ENCODE peak calls at places on chromosomes 13 and 19, in five cellular contexts. One of them, this sample, is unnamed.

GRCh38 chr19:18464646-18465045 is 26.7 kb upstream of the ISYNA1 start:
- DNase-seq in stimulated activated CD4-positive, alpha-beta T cell treated with anti-CD3 and anti-CD28 coated beads, Interleukin-12 subunit alpha, Interleukin-12 subunit beta, amount 100 ng/mL, for 4 hours: no peak
- DNase-seq in Caco-2: no peak
- DNase-seq in NCI-H1092: peak; percentile 94
- DNase-seq in amygdala: peak; percentile 58
- DNase-seq in this sample: peak; percentile 44

GRCh38 chr19:58170860-58171259 is 12.0 kb upstream of the ZNF274 start:
- DNase-seq in stimulated activated CD4-positive, alpha-beta T cell treated with anti-CD3 and anti-CD28 coated beads, Interleukin-12 subunit alpha, Interleukin-12 subunit beta, amount 100 ng/mL, for 4 hours: no peak
- DNase-seq in Caco-2: no peak
- DNase-seq in NCI-H1092: no peak
- DNase-seq in amygdala: no peak
- DNase-seq in this sample: no peak

GRCh38 chr19:55117636-55118391 is at the start of gene PPP1R12C:
- DNase-seq in stimulated activated CD4-positive, alpha-beta T cell treated with anti-CD3 and anti-CD28 coated beads, Interleukin-12 subunit alpha, Interleukin-12 subunit beta, amount 100 ng/mL, for 4 hours: peak; percentile 97
- DNase-seq in Caco-2: peak; percentile 99
- DNase-seq in NCI-H1092: peak; percentile 92
- DNase-seq in amygdala: peak; percentile 96
- DNase-seq in this sample: peak; percentile 98

GRCh38 chr13:59394526-59394925 is 769.2 kb downstream of the DIAPH3 start:
- DNase-seq in stimulated activated CD4-positive, alpha-beta T cell treated with anti-CD3 and anti-CD28 coated beads, Interleukin-12 subunit alpha, Interleukin-12 subunit beta, amount 100 ng/mL, for 4 hours: no peak
- DNase-seq in Caco-2: no peak
- DNase-seq in NCI-H1092: no peak
- DNase-seq in amygdala: no peak
- DNase-seq in this sample: no peak

GRCh38 chr19:41299755-41300089 is 10.2 kb upstream of the CCDC97 start:
- DNase-seq in stimulated activated CD4-positive, alpha-beta T cell treated with anti-CD3 and anti-CD28 coated beads, Interleukin-12 subunit alpha, Interleukin-12 subunit beta, amount 100 ng/mL, for 4 hours: no peak
- DNase-seq in Caco-2: no peak
- DNase-seq in NCI-H1092: no peak
- DNase-seq in amygdala: no peak
- DNase-seq in this sample: no peak

GRCh38 chr19:6719540-6719861 is 949 bp downstream of the C3 start:
- DNase-seq in stimulated activated CD4-positive, alpha-beta T cell treated with anti-CD3 and anti-CD28 coated beads, Interleukin-12 subunit alpha, Interleukin-12 subunit beta, amount 100 ng/mL, for 4 hours: no peak
- DNase-seq in Caco-2: no peak
- DNase-seq in NCI-H1092: no peak
- DNase-seq in amygdala: no peak
- DNase-seq in this sample: no peak

GRCh38 chr13:102556806-102557205 is 40.0 kb upstream of the TPP2 start:
- DNase-seq in stimulated activated CD4-positive, alpha-beta T cell treated with anti-CD3 and anti-CD28 coated beads, Interleukin-12 subunit alpha, Interleukin-12 subunit beta, amount 100 ng/mL, for 4 hours: no peak
- DNase-seq in Caco-2: no peak
- DNase-seq in NCI-H1092: no peak
- DNase-seq in amygdala: no peak
- DNase-seq in this sample: no peak

GRCh38 chr13:100195568-100195967 is 106.7 kb downstream of the PCCA start:
- DNase-seq in stimulated activated CD4-positive, alpha-beta T cell treated with anti-CD3 and anti-CD28 coated beads, Interleukin-12 subunit alpha, Interleukin-12 subunit beta, amount 100 ng/mL, for 4 hours: no peak
- DNase-seq in Caco-2: no peak
- DNase-seq in NCI-H1092: no peak
- DNase-seq in amygdala: no peak
- DNase-seq in this sample: no peak

GRCh38 chr13:31518666-31519065 is 220.7 kb upstream of the RXFP2 start:
- DNase-seq in stimulated activated CD4-positive, alpha-beta T cell treated with anti-CD3 and anti-CD28 coated beads, Interleukin-12 subunit alpha, Interleukin-12 subunit beta, amount 100 ng/mL, for 4 hours: no peak
- DNase-seq in Caco-2: no peak
- DNase-seq in NCI-H1092: no peak
- DNase-seq in amygdala: no peak
- DNase-seq in this sample: no peak

GRCh38 chr13:50358715-50359367 is 343.6 kb downstream of the KCNRG start:
- DNase-seq in stimulated activated CD4-positive, alpha-beta T cell treated with anti-CD3 and anti-CD28 coated beads, Interleukin-12 subunit alpha, Interleukin-12 subunit beta, amount 100 ng/mL, for 4 hours: no peak
- DNase-seq in Caco-2: no peak
- DNase-seq in NCI-H1092: no peak
- DNase-seq in amygdala: no peak
- DNase-seq in this sample: no peak

GRCh38 chr13:51826606-51827005 is 18.4 kb downstream of the TMEM272 start:
- DNase-seq in stimulated activated CD4-positive, alpha-beta T cell treated with anti-CD3 and anti-CD28 coated beads, Interleukin-12 subunit alpha, Interleukin-12 subunit beta, amount 100 ng/mL, for 4 hours: no peak
- DNase-seq in Caco-2: no peak
- DNase-seq in NCI-H1092: no peak
- DNase-seq in amygdala: no peak
- DNase-seq in this sample: no peak

GRCh38 chr13:24161980-24162517 is 1.5 kb downstream of the SPATA13 start:
- DNase-seq in stimulated activated CD4-positive, alpha-beta T cell treated with anti-CD3 and anti-CD28 coated beads, Interleukin-12 subunit alpha, Interleukin-12 subunit beta, amount 100 ng/mL, for 4 hours: no peak
- DNase-seq in Caco-2: no peak
- DNase-seq in NCI-H1092: no peak
- DNase-seq in amygdala: no peak
- DNase-seq in this sample: no peak

GRCh38 chr19:40592170-40592569 is 9.0 kb upstream of the LTBP4 start:
- DNase-seq in stimulated activated CD4-positive, alpha-beta T cell treated with anti-CD3 and anti-CD28 coated beads, Interleukin-12 subunit alpha, Interleukin-12 subunit beta, amount 100 ng/mL, for 4 hours: no peak
- DNase-seq in Caco-2: no peak
- DNase-seq in NCI-H1092: no peak
- DNase-seq in amygdala: no peak
- DNase-seq in this sample: peak; percentile 65

GRCh38 chr13:107374038-107374437 is 806.1 kb upstream of the ARGLU1 start:
- DNase-seq in stimulated activated CD4-positive, alpha-beta T cell treated with anti-CD3 and anti-CD28 coated beads, Interleukin-12 subunit alpha, Interleukin-12 subunit beta, amount 100 ng/mL, for 4 hours: no peak
- DNase-seq in Caco-2: no peak
- DNase-seq in NCI-H1092: no peak
- DNase-seq in amygdala: no peak
- DNase-seq in this sample: no peak

GRCh38 chr13:109510036-109510435 is 276.3 kb downstream of the IRS2 start:
- DNase-seq in stimulated activated CD4-positive, alpha-beta T cell treated with anti-CD3 and anti-CD28 coated beads, Interleukin-12 subunit alpha, Interleukin-12 subunit beta, amount 100 ng/mL, for 4 hours: no peak
- DNase-seq in Caco-2: peak; percentile 74
- DNase-seq in NCI-H1092: no peak
- DNase-seq in amygdala: no peak
- DNase-seq in this sample: no peak

GRCh38 chr19:15836595-15837398 is 21.3 kb upstream of the OR10H1 start:
- DNase-seq in stimulated activated CD4-positive, alpha-beta T cell treated with anti-CD3 and anti-CD28 coated beads, Interleukin-12 subunit alpha, Interleukin-12 subunit beta, amount 100 ng/mL, for 4 hours: peak; percentile 90
- DNase-seq in Caco-2: peak; percentile 98
- DNase-seq in NCI-H1092: peak; percentile 82
- DNase-seq in amygdala: peak; percentile 88
- DNase-seq in this sample: peak; percentile 95

GRCh38 chr19:46404039-46404883 is 9.1 kb downstream of the CCDC8 start:
- DNase-seq in stimulated activated CD4-positive, alpha-beta T cell treated with anti-CD3 and anti-CD28 coated beads, Interleukin-12 subunit alpha, Interleukin-12 subunit beta, amount 100 ng/mL, for 4 hours: no peak
- DNase-seq in Caco-2: peak; percentile 81
- DNase-seq in NCI-H1092: no peak
- DNase-seq in amygdala: no peak
- DNase-seq in this sample: no peak